ENCODE peak calls at places on chromosomes 4 and X, in four cellular contexts. F is MCF 10A; Q is suprapubic skin; A is activated CD4-positive, alpha-beta T cell treated with anti-CD3 and anti-CD28 coated beads, Interleukin-2, amount 50 U/mL, for 24 hours. R is an unnamed sample.

GRCh38 chr4:139735381-139736256 is 70.0 kb downstream of the MGST2 start:
- DNase-seq in F (no peak), Q (no peak), A (no peak), R (no peak)

GRCh38 chr4:113643505-113643904 is 118.0 kb downstream of the CAMK2D start:
- DNase-seq in F (no peak), Q (no peak), A (no peak), R (no peak)

GRCh38 chrX:17692709-17693346 is 44.5 kb upstream of the SCML1 start:
- DNase-seq in F (peak; percentile 37), Q (no peak), A (no peak), R (no peak)

GRCh38 chr4:15757084-15757483 is 21.0 kb upstream of the CD38 start:
- DNase-seq in F (no peak), Q (no peak), A (no peak), R (no peak)

GRCh38 chr4:148893095-148893494 is 450.9 kb upstream of the NR3C2 start:
- DNase-seq in F (no peak), Q (no peak), A (no peak), R (no peak)

GRCh38 chr4:6270691-6271121 is 1.1 kb downstream of the WFS1 start:
- DNase-seq in F (no peak), Q (no peak), A (no peak), R (no peak)

GRCh38 chr4:183960021-183960420 is 54.9 kb downstream of the STOX2 start:
- DNase-seq in F (peak; percentile 3), Q (no peak), A (no peak), R (no peak)

GRCh38 chrX:11899091-11899490 is 141.1 kb downstream of the MSL3 start:
- DNase-seq in F (peak; percentile 56), Q (no peak), A (no peak), R (no peak)

GRCh38 chr4:54322817-54323417 is 93.8 kb downstream of the PDGFRA start:
- DNase-seq in F (peak; percentile 85), Q (no peak), A (peak; percentile 31), R (no peak)

GRCh38 chr4:166252487-166253402 is 379.7 kb downstream of the TLL1 start:
- DNase-seq in F (peak; percentile 47), Q (no peak), A (no peak), R (no peak)

GRCh38 chrX:9758239-9758638 is 7.4 kb downstream of the GPR143 start:
- DNase-seq in F (no peak), Q (no peak), A (no peak), R (no peak)

GRCh38 chr4:75254745-75255144 is 259.5 kb downstream of the RCHY1 start:
- DNase-seq in F (no peak), Q (no peak), A (no peak), R (no peak)

GRCh38 chr4:168678751-168679366 is 182.0 kb downstream of the PALLD start:
- DNase-seq in F (no peak), Q (no peak), A (no peak), R (no peak)

GRCh38 chr4:73922766-73923630 is 53.8 kb downstream of the CXCL1 start:
- DNase-seq in F (peak; percentile 69), Q (no peak), A (no peak), R (no peak)

GRCh38 chr4:52659722-52660261 is 691 bp upstream of the USP46 start:
- DNase-seq in F (peak; percentile 28), Q (peak; percentile 83), A (no peak), R (no peak)

GRCh38 chrX:63784902-63785692 is at the start of gene ARHGEF9:
- DNase-seq in F (no peak), Q (no peak), A (no peak), R (no peak)

GRCh38 chrX:100435726-100436125 is 25.7 kb upstream of the PCDH19 start:
- DNase-seq in F (no peak), Q (no peak), A (no peak), R (no peak)

GRCh38 chrX:130100180-130100579 is 10.1 kb downstream of the ELF4 start:
- DNase-seq in F (peak; percentile 71), Q (no peak), A (no peak), R (no peak)

GRCh38 chrX:45404206-45404605 is 203.5 kb upstream of the DIPK2B start:
- DNase-seq in F (no peak), Q (no peak), A (no peak), R (no peak)

GRCh38 chr4:111778543-111778942 is 366.7 kb upstream of the FAM241A start:
- DNase-seq in F (no peak), Q (no peak), A (no peak), R (no peak)

GRCh38 chrX:96407043-96407442 is 277.6 kb upstream of the DIAPH2 start:
- DNase-seq in F (peak; percentile 24), Q (no peak), A (no peak), R (no peak)

GRCh38 chrX:465418-465817 is 78.7 kb upstream of the PPP2R3B start:
- DNase-seq in F (no peak), Q (no peak), A (no peak), R (no peak)

GRCh38 chrX:109714340-109714958 is 18.6 kb downstream of the ACSL4 start:
- DNase-seq in F (peak; percentile 61), Q (no peak), A (no peak), R (no peak)

GRCh38 chr4:73606465-73606974 is 13.7 kb downstream of the RASSF6 start:
- DNase-seq in F (no peak), Q (no peak), A (no peak), R (no peak)

GRCh38 chrX:20606831-20607230 is 340.1 kb upstream of the RPS6KA3 start:
- DNase-seq in F (no peak), Q (no peak), A (no peak), R (no peak)

R was measured in activated naive CD8-positive, alpha-beta T cell treated with anti-CD3 and anti-CD28 coated beads, Interleukin-2, amount 50 U/mL, for 16 hours.